ENCODE peak calls at places on chromosomes 16 and 17, in seven cellular contexts. One of them, this sample, is unnamed.

GRCh38 chr17:79915850-79916430 is 76.7 kb upstream of the CBX4 start:
- DNase-seq in AG04450: no peak
- DNase-seq in fibroblast of lung: no peak
- DNase-seq in cardiac fibroblast: peak
- DNase-seq in trophoblast cell: peak
- DNase-seq in GM06990: no peak
- DNase-seq in adrenal gland: no peak
- DNase-seq in this sample: peak

GRCh38 chr16:57753448-57754353 is 18.1 kb downstream of the KATNB1 start:
- DNase-seq in AG04450: no peak
- DNase-seq in fibroblast of lung: no peak
- DNase-seq in cardiac fibroblast: no peak
- DNase-seq in trophoblast cell: no peak
- DNase-seq in GM06990: no peak
- DNase-seq in adrenal gland: no peak
- DNase-seq in this sample: no peak

GRCh38 chr17:42669705-42670198 is 7.0 kb downstream of the PLEKHH3 start:
- DNase-seq in AG04450: no peak
- DNase-seq in fibroblast of lung: no peak
- DNase-seq in cardiac fibroblast: no peak
- DNase-seq in trophoblast cell: no peak
- DNase-seq in GM06990: no peak
- DNase-seq in adrenal gland: no peak
- DNase-seq in this sample: no peak

GRCh38 chr17:38464251-38464722 is 36.0 kb downstream of the ARHGAP23 start:
- DNase-seq in AG04450: no peak
- DNase-seq in fibroblast of lung: peak
- DNase-seq in cardiac fibroblast: peak
- DNase-seq in trophoblast cell: no peak
- DNase-seq in GM06990: no peak
- DNase-seq in adrenal gland: peak
- DNase-seq in this sample: no peak

GRCh38 chr16:8712589-8713361 is 38.4 kb downstream of the ABAT start:
- DNase-seq in AG04450: no peak
- DNase-seq in fibroblast of lung: no peak
- DNase-seq in cardiac fibroblast: no peak
- DNase-seq in trophoblast cell: no peak
- DNase-seq in GM06990: no peak
- DNase-seq in adrenal gland: no peak
- DNase-seq in this sample: no peak

GRCh38 chr17:74686761-74687160 is 26.0 kb downstream of the CD300LF start:
- DNase-seq in AG04450: no peak
- DNase-seq in fibroblast of lung: no peak
- DNase-seq in cardiac fibroblast: no peak
- DNase-seq in trophoblast cell: no peak
- DNase-seq in GM06990: no peak
- DNase-seq in adrenal gland: no peak
- DNase-seq in this sample: no peak

GRCh38 chr17:81871387-81872120 is 417 bp upstream of the ARHGDIA start:
- DNase-seq in AG04450: peak
- DNase-seq in fibroblast of lung: peak
- DNase-seq in cardiac fibroblast: peak
- DNase-seq in trophoblast cell: peak
- DNase-seq in GM06990: peak
- DNase-seq in adrenal gland: peak
- DNase-seq in this sample: peak

GRCh38 chr17:64622931-64623654 is 39.0 kb downstream of the SMURF2 start:
- DNase-seq in AG04450: no peak
- DNase-seq in fibroblast of lung: peak
- DNase-seq in cardiac fibroblast: peak
- DNase-seq in trophoblast cell: peak
- DNase-seq in GM06990: no peak
- DNase-seq in adrenal gland: no peak
- DNase-seq in this sample: peak

GRCh38 chr16:8565498-8565897 is 24.8 kb downstream of the TMEM114 start:
- DNase-seq in AG04450: no peak
- DNase-seq in fibroblast of lung: no peak
- DNase-seq in cardiac fibroblast: no peak
- DNase-seq in trophoblast cell: no peak
- DNase-seq in GM06990: no peak
- DNase-seq in adrenal gland: no peak
- DNase-seq in this sample: no peak

GRCh38 chr16:17691621-17692231 is 221.0 kb upstream of the XYLT1 start:
- DNase-seq in AG04450: no peak
- DNase-seq in fibroblast of lung: peak
- DNase-seq in cardiac fibroblast: no peak
- DNase-seq in trophoblast cell: peak
- DNase-seq in GM06990: no peak
- DNase-seq in adrenal gland: no peak
- DNase-seq in this sample: no peak

GRCh38 chr17:78967782-78968362 is 11.9 kb downstream of the LGALS3BP start:
- DNase-seq in AG04450: no peak
- DNase-seq in fibroblast of lung: no peak
- DNase-seq in cardiac fibroblast: no peak
- DNase-seq in trophoblast cell: peak
- DNase-seq in GM06990: no peak
- DNase-seq in adrenal gland: no peak
- DNase-seq in this sample: no peak

GRCh38 chr16:87369796-87370719 is 13.5 kb downstream of the FBXO31 start:
- DNase-seq in AG04450: no peak
- DNase-seq in fibroblast of lung: no peak
- DNase-seq in cardiac fibroblast: no peak
- DNase-seq in trophoblast cell: no peak
- DNase-seq in GM06990: no peak
- DNase-seq in adrenal gland: no peak
- DNase-seq in this sample: no peak

GRCh38 chr17:74163271-74163821 is 40.1 kb upstream of the RPL38 start:
- DNase-seq in AG04450: no peak
- DNase-seq in fibroblast of lung: no peak
- DNase-seq in cardiac fibroblast: no peak
- DNase-seq in trophoblast cell: no peak
- DNase-seq in GM06990: no peak
- DNase-seq in adrenal gland: no peak
- DNase-seq in this sample: no peak

DNA sequence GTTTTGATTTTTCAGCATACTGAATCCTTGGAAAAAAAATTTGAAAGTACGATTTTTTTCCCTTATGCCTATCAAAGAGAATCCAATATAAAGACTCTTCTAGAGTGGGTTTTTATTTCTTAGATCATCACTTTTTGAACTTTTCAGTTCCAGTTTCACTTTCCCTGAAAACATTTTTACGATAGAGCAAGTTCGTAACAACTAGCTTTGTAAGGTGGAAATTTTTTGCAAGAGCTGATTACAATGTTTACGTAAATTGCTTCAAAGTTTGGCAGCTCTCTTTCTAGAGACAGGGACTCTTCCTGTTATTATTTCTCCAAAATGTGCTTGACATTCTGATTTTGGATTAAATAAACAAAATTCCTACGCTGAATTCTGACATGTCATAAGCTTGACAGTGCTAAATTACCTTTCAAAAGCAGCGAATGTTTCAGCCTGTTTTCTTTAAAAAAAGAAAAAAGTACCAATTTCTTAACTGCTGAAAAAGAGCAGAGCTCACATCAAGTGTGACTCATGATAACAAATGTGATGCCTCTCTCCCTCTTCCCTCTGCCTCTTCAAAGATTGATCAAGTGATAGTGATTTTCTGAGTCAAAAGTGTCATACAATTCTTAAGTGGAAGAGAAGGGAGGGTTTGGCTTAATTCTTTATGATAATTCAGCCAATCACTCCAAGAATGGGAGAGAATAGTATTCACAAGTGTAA is 175.2 kb downstream of the KCNJ2 start:
- DNase-seq in AG04450: no peak
- DNase-seq in fibroblast of lung: peak
- DNase-seq in cardiac fibroblast: peak
- DNase-seq in trophoblast cell: peak
- DNase-seq in GM06990: no peak
- DNase-seq in adrenal gland: no peak
- DNase-seq in this sample: peak
- H3K4me3 ChIP-seq in AG04450: peak
- H3K4me3 ChIP-seq in fibroblast of lung: peak
- H3K4me3 ChIP-seq in cardiac fibroblast: peak
- H3K4me3 ChIP-seq in trophoblast cell: no peak
- H3K4me3 ChIP-seq in GM06990: no peak
- H3K4me3 ChIP-seq in adrenal gland: no peak
- H3K4me3 ChIP-seq in this sample: no peak

DNA sequence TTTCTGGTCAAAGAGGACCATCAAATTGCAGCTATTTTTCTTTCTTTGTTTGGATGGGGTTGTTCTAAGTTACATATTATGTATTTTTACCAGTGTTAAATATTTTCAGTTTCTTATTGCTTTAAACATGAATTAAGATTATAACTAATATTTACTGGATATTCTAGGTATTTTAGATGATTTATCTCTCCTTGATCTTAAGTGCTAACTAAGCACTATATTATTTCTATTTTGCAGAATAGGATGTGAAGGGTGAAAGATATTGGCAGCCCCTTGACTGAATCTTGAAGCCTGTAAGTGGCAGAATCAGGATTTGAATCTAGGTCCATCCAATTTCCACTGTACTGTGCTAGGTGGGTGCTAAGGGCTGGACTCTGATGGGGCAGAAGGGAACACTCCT is 307.3 kb upstream of the CCL2 start:
- DNase-seq in AG04450: no peak
- DNase-seq in fibroblast of lung: no peak
- DNase-seq in cardiac fibroblast: no peak
- DNase-seq in trophoblast cell: no peak
- DNase-seq in GM06990: no peak
- DNase-seq in adrenal gland: no peak
- DNase-seq in this sample: no peak
- H3K4me3 ChIP-seq in AG04450: no peak
- H3K4me3 ChIP-seq in fibroblast of lung: no peak
- H3K4me3 ChIP-seq in cardiac fibroblast: no peak
- H3K4me3 ChIP-seq in trophoblast cell: no peak
- H3K4me3 ChIP-seq in GM06990: no peak
- H3K4me3 ChIP-seq in adrenal gland: no peak
- H3K4me3 ChIP-seq in this sample: no peak

GRCh38 chr16:18953535-18953934 is 27.3 kb upstream of the SMG1 start:
- DNase-seq in AG04450: no peak
- DNase-seq in fibroblast of lung: no peak
- DNase-seq in cardiac fibroblast: no peak
- DNase-seq in trophoblast cell: no peak
- DNase-seq in GM06990: no peak
- DNase-seq in adrenal gland: no peak
- DNase-seq in this sample: no peak

DNA sequence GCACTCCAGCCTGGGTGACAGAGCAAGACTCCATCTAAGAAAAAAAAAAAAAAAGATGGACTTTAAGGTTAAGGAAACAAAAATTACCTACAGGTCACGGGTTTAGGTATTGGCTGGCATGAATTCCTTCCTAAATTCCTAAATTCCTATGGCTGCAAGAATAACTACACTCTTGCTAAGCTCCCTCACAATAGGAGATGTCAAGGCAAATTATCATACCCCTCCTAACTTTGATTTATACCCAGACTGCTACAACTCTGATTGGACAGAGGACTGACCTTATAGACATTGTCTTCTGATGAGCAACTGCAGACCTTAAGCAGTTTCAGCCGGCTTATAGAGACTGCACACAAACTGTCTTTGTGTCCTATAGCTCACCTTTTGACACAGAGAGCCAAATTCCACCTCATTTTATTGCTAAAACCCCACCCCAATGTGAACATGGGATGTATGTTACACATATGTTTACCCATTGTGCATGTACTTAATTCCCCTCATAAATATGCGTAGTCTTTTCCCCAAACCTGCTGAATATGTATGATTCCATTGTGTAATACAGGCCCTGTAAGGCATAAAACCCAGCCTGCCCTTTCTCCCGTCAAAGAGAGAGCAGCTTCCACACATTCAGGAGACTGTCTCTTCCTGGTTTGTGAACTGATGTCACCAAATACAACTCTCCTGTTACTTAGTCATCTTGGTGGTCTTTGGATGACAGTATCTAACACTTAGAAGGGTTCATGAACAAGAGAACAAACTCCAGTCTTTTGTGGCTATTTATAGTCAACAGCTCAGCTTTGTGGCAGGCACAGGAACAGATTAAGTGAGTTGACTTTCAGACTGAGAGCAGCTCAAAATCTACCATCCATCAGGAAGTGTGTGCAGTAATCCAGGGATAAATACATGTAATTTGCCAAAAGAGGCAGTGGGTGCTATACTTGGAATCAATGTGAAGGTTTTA is 24.8 kb upstream of the TMC7 start:
- DNase-seq in AG04450: no peak
- DNase-seq in fibroblast of lung: peak
- DNase-seq in cardiac fibroblast: no peak
- DNase-seq in trophoblast cell: peak
- DNase-seq in GM06990: no peak
- DNase-seq in adrenal gland: no peak
- DNase-seq in this sample: no peak
- H3K4me3 ChIP-seq in AG04450: no peak
- H3K4me3 ChIP-seq in fibroblast of lung: no peak
- H3K4me3 ChIP-seq in cardiac fibroblast: no peak
- H3K4me3 ChIP-seq in trophoblast cell: no peak
- H3K4me3 ChIP-seq in GM06990: no peak
- H3K4me3 ChIP-seq in adrenal gland: no peak
- H3K4me3 ChIP-seq in this sample: no peak

DNA sequence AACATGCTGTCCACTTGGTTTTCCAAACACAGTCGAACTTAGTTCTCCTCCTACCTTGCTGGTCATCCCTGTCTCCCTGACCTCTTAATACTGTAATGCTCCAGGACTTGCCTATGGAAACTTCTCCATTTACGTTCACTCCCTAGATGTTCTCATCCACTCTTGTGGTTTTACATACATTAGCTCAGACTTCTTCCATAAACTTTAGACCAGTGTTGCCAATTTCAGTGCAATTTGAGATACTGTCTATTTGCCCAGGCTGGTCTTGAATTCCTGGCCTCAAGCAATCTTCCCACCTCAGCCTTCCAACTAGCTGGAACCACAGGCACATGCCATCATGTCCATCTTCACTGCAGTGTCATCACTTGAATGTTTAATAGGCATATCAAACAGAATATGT is 1.5 kb downstream of the MATCAP1 start:
- DNase-seq in AG04450: no peak
- DNase-seq in fibroblast of lung: no peak
- DNase-seq in cardiac fibroblast: no peak
- DNase-seq in trophoblast cell: no peak
- DNase-seq in GM06990: no peak
- DNase-seq in adrenal gland: no peak
- DNase-seq in this sample: no peak
- H3K4me3 ChIP-seq in AG04450: peak
- H3K4me3 ChIP-seq in fibroblast of lung: peak
- H3K4me3 ChIP-seq in cardiac fibroblast: peak
- H3K4me3 ChIP-seq in trophoblast cell: no peak
- H3K4me3 ChIP-seq in GM06990: peak
- H3K4me3 ChIP-seq in adrenal gland: no peak
- H3K4me3 ChIP-seq in this sample: no peak

This sample was measured in small intestine.